ENCODE peak calls at places on chromosome 20, in four cellular contexts. One of them, this sample, is unnamed.

GRCh38 chr20:38418509-38419204 is 16.5 kb downstream of the SNHG17 start:
- DNase-seq in A549: no peak
- DNase-seq in psoas muscle: peak; percentile 60
- DNase-seq in endothelial cell of umbilical vein: peak; percentile 77
- DNase-seq in this sample: no peak

GRCh38 chr20:7285918-7286556 is 518.6 kb downstream of the BMP2 start:
- DNase-seq in A549: peak; percentile 13
- DNase-seq in psoas muscle: peak; percentile 62
- DNase-seq in endothelial cell of umbilical vein: peak; percentile 88
- DNase-seq in this sample: no peak

GRCh38 chr20:56426926-56427325 is 14.9 kb downstream of the CASS4 start:
- DNase-seq in A549: no peak
- DNase-seq in psoas muscle: no peak
- DNase-seq in endothelial cell of umbilical vein: no peak
- DNase-seq in this sample: no peak

GRCh38 chr20:9068896-9069663 is at the start of gene PLCB4:
- DNase-seq in A549: peak; percentile 63
- DNase-seq in psoas muscle: peak; percentile 42
- DNase-seq in endothelial cell of umbilical vein: peak; percentile 46
- DNase-seq in this sample: no peak

GRCh38 chr20:49868538-49868937 is 46.8 kb downstream of the SPATA2 start:
- DNase-seq in A549: no peak
- DNase-seq in psoas muscle: no peak
- DNase-seq in endothelial cell of umbilical vein: no peak
- DNase-seq in this sample: no peak

GRCh38 chr20:4234128-4234527 is 218.8 kb upstream of the RNF24 start:
- DNase-seq in A549: no peak
- DNase-seq in psoas muscle: no peak
- DNase-seq in endothelial cell of umbilical vein: peak; percentile 12
- DNase-seq in this sample: no peak

GRCh38 chr20:10447028-10447427 is 11.9 kb downstream of the SLX4IP start:
- DNase-seq in A549: peak; percentile 91
- DNase-seq in psoas muscle: no peak
- DNase-seq in endothelial cell of umbilical vein: peak; percentile 66
- DNase-seq in this sample: no peak

GRCh38 chr20:3471397-3472021 is 691 bp downstream of the ATRN start:
- DNase-seq in A549: no peak
- DNase-seq in psoas muscle: no peak
- DNase-seq in endothelial cell of umbilical vein: no peak
- DNase-seq in this sample: peak; percentile 47

GRCh38 chr20:18276821-18277220 is 11.5 kb upstream of the ZNF133 start:
- DNase-seq in A549: peak; percentile 77
- DNase-seq in psoas muscle: peak; percentile 44
- DNase-seq in endothelial cell of umbilical vein: peak; percentile 59
- DNase-seq in this sample: peak; percentile 48

GRCh38 chr20:43751167-43752050 is 24.6 kb upstream of the GTSF1L start:
- DNase-seq in A549: no peak
- DNase-seq in psoas muscle: no peak
- DNase-seq in endothelial cell of umbilical vein: no peak
- DNase-seq in this sample: peak; percentile 11

GRCh38 chr20:22619272-22619671 is 34.9 kb upstream of the FOXA2 start:
- DNase-seq in A549: peak; percentile 41
- DNase-seq in psoas muscle: no peak
- DNase-seq in endothelial cell of umbilical vein: no peak
- DNase-seq in this sample: no peak

GRCh38 chr20:7966176-7966575 is 25.9 kb upstream of the HAO1 start:
- DNase-seq in A549: no peak
- DNase-seq in psoas muscle: no peak
- DNase-seq in endothelial cell of umbilical vein: no peak
- DNase-seq in this sample: no peak

GRCh38 chr20:14449323-14449722 is 111.9 kb upstream of the FLRT3 start:
- DNase-seq in A549: no peak
- DNase-seq in psoas muscle: no peak
- DNase-seq in endothelial cell of umbilical vein: peak; percentile 22
- DNase-seq in this sample: no peak

GRCh38 chr20:24208652-24209051 is 220.1 kb upstream of the GGTLC1 start:
- DNase-seq in A549: peak; percentile 8
- DNase-seq in psoas muscle: no peak
- DNase-seq in endothelial cell of umbilical vein: no peak
- DNase-seq in this sample: no peak

GRCh38 chr20:45283529-45284065 is 23.0 kb upstream of the RBPJL start:
- DNase-seq in A549: no peak
- DNase-seq in psoas muscle: no peak
- DNase-seq in endothelial cell of umbilical vein: no peak
- DNase-seq in this sample: no peak

GRCh38 chr20:17227669-17228623 is 1.1 kb downstream of the PCSK2 start:
- DNase-seq in A549: no peak
- DNase-seq in psoas muscle: no peak
- DNase-seq in endothelial cell of umbilical vein: no peak
- DNase-seq in this sample: no peak

GRCh38 chr20:17228624-17229061 is 1.8 kb downstream of the PCSK2 start:
- DNase-seq in A549: no peak
- DNase-seq in psoas muscle: no peak
- DNase-seq in endothelial cell of umbilical vein: no peak
- DNase-seq in this sample: no peak

GRCh38 chr20:17226410-17227198 is at the start of gene PCSK2:
- DNase-seq in A549: peak; percentile 11
- DNase-seq in psoas muscle: peak; percentile 24
- DNase-seq in endothelial cell of umbilical vein: no peak
- DNase-seq in this sample: no peak

GRCh38 chr20:17227199-17227535 is 327 bp downstream of the PCSK2 start:
- DNase-seq in A549: no peak
- DNase-seq in psoas muscle: no peak
- DNase-seq in endothelial cell of umbilical vein: no peak
- DNase-seq in this sample: no peak

DNA sequence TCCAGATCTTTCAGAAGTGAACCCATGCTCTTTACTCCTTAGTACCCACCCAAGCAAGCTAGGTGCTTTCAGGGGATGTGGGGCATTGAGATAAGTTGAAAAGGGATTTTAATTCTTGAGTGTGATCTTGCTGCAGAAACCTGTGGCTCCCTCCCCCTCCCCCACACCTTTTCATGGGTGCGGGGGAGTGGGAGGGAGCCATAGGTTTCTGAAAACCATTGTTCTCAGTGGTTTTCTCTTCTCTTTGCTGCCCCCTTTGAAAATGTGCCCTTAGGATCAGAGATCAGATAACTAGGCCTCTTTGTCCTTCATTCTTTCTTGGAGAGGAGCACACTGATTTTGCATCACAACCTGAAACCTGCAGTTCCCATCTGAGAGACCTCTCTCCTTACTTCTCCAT is 2.4 kb downstream of the PCSK2 start:
- DNase-seq in A549: no peak
- DNase-seq in psoas muscle: no peak
- DNase-seq in endothelial cell of umbilical vein: no peak
- DNase-seq in this sample: no peak
- TF ChIP-seq CTCF in A549: no peak
- TF ChIP-seq CTCF in psoas muscle: no peak
- TF ChIP-seq CTCF in endothelial cell of umbilical vein: no peak
- TF ChIP-seq CTCF in this sample: no peak

DNA sequence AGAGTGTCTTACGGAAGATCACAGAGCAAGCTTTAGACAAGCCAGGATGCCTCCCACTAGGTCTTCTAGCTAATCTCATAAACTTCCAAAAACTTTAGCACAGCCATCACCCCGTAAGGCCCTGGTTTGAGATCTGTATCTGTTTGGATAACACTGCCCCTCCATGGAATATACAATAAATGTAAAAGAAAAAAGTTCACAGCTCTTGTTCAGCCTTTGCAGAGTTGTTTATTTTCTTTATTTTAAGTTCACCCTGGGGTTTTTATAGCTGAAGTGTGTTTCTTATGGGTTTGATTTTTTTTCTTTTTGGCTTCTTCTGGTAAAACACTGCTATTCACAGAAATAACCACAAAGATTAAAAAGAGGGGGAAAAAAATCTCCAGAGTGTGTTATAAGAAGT is 125.6 kb downstream of the EYA2 start:
- DNase-seq in A549: no peak
- DNase-seq in psoas muscle: no peak
- DNase-seq in endothelial cell of umbilical vein: no peak
- DNase-seq in this sample: no peak
- TF ChIP-seq CTCF in A549: no peak
- TF ChIP-seq CTCF in psoas muscle: no peak
- TF ChIP-seq CTCF in endothelial cell of umbilical vein: no peak
- TF ChIP-seq CTCF in this sample: no peak

GRCh38 chr20:51680067-51680749 is 88.0 kb downstream of the ATP9A start:
- DNase-seq in A549: no peak
- DNase-seq in psoas muscle: no peak
- DNase-seq in endothelial cell of umbilical vein: no peak
- DNase-seq in this sample: no peak

GRCh38 chr20:51679254-51679921 is 88.8 kb downstream of the ATP9A start:
- DNase-seq in A549: no peak
- DNase-seq in psoas muscle: no peak
- DNase-seq in endothelial cell of umbilical vein: no peak
- DNase-seq in this sample: no peak

GRCh38 chr20:51678041-51678697 is 90.0 kb downstream of the ATP9A start:
- DNase-seq in A549: no peak
- DNase-seq in psoas muscle: no peak
- DNase-seq in endothelial cell of umbilical vein: no peak
- DNase-seq in this sample: no peak
- TF ChIP-seq CTCF in A549: no peak
- TF ChIP-seq CTCF in psoas muscle: no peak
- TF ChIP-seq CTCF in endothelial cell of umbilical vein: no peak
- TF ChIP-seq CTCF in this sample: no peak

DNA sequence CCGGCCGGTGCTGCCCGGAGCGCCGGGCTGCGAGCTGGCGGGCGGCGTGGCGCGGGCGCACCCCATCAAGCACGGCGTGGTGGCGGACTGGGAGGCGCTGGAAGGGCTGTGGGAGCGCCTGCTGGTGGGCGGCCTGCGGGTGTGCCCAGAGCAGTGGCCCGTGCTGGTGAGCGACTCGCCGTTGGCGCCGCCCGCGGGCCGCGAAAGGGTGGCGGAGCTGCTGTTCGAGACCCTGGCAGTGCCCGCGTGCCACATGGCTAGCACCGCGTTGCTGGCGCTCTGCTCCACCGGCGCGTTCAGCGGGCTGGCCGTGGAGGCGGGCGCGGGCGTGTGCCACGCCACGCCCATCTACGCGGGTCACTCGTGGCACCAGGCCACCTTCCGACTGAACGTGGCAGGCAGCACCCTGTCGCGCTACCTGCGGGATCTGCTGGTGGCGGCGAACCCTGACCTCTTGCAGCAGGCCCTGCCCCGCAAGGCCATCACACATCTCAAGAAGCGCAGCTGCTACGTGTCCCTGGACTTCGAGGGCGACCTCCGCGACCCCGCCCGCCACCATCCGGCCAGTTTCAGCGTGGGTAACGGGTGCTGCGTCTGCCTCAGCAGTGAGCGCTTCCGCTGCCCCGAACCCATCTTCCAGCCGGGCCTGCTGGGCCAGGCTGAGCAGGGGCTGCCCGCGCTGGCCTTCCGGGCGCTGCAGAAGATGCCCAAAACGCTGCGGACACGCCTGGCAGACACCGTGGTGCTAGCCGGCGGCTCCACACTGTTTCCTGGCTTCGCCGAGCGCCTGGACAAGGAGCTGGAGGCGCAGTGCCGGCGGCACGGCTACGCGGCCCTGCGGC is 723 bp downstream of the ACTL10 start:
- DNase-seq in A549: no peak
- DNase-seq in psoas muscle: peak; percentile 80
- DNase-seq in endothelial cell of umbilical vein: peak; percentile 73
- DNase-seq in this sample: no peak
- TF ChIP-seq CTCF in A549: peak; percentile 45
- TF ChIP-seq CTCF in psoas muscle: no peak
- TF ChIP-seq CTCF in endothelial cell of umbilical vein: no peak
- TF ChIP-seq CTCF in this sample: peak; percentile 92